ENCODE peak calls at places on chromosomes 13 and 19, in four cellular contexts. One of them, this sample, is unnamed.

GRCh38 chr13:65914707-65915106 is 1315.4 kb downstream of the PCDH9 start:
- DNase-seq in uterus: no peak
- DNase-seq in cardiac fibroblast: peak
- DNase-seq in thoracic aorta: no peak
- DNase-seq in this sample: peak

GRCh38 chr13:92716749-92717148 is 509.9 kb upstream of the GPC6 start:
- DNase-seq in uterus: no peak
- DNase-seq in cardiac fibroblast: peak
- DNase-seq in thoracic aorta: no peak
- DNase-seq in this sample: peak

GRCh38 chr19:51146751-51147150 is 4.7 kb downstream of the SIGLEC7 start:
- DNase-seq in uterus: no peak
- DNase-seq in cardiac fibroblast: no peak
- DNase-seq in thoracic aorta: no peak
- DNase-seq in this sample: no peak

GRCh38 chr13:35512271-35512920 is 35.9 kb upstream of the MAB21L1 start:
- DNase-seq in uterus: peak
- DNase-seq in cardiac fibroblast: peak
- DNase-seq in thoracic aorta: no peak
- DNase-seq in this sample: peak

GRCh38 chr19:9165256-9165655 is 13.5 kb upstream of the OR7D2 start:
- DNase-seq in uterus: no peak
- DNase-seq in cardiac fibroblast: peak
- DNase-seq in thoracic aorta: no peak
- DNase-seq in this sample: peak

GRCh38 chr13:29522044-29522685 is 73.3 kb downstream of the SLC7A1 start:
- DNase-seq in uterus: peak
- DNase-seq in cardiac fibroblast: peak
- DNase-seq in thoracic aorta: peak
- DNase-seq in this sample: peak

GRCh38 chr13:29165216-29165615 is 345.1 kb downstream of the MTUS2 start:
- DNase-seq in uterus: no peak
- DNase-seq in cardiac fibroblast: no peak
- DNase-seq in thoracic aorta: no peak
- DNase-seq in this sample: peak

GRCh38 chr13:19153782-19154450 is 27.7 kb downstream of the TUBA3C start:
- DNase-seq in uterus: no peak
- DNase-seq in cardiac fibroblast: no peak
- DNase-seq in thoracic aorta: no peak
- DNase-seq in this sample: no peak

GRCh38 chr19:32809754-32810153 is 59.8 kb downstream of the SLC7A9 start:
- DNase-seq in uterus: no peak
- DNase-seq in cardiac fibroblast: no peak
- DNase-seq in thoracic aorta: no peak
- DNase-seq in this sample: peak

GRCh38 chr13:40197049-40197448 is 469.4 kb downstream of the FOXO1 start:
- DNase-seq in uterus: no peak
- DNase-seq in cardiac fibroblast: no peak
- DNase-seq in thoracic aorta: no peak
- DNase-seq in this sample: no peak

DNA sequence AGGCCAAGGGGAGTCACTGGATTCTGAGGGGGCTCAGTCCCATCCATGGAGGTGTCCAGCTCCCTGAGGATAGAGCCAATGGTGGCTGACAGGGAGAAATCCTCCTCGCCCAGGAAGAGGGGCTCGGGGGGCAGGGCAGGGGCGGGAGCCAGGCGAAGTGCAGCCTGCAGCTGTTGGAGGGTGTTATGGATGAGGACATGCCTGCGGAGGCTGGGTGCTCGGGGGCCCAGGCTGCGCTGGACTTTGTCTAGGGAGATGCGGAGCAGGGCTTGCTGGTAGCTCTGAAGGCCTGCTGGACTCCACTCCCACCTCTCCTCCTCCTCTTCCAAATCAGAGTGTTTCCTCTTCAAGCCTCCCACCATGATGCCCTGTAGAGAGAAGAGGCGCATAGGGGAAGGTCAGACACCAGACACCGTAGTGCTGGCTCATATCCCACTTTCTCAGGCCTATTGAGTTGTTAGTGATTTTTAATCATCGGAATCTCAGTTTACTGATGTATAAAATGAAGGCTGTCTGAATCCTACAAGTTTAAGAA is 2.3 kb downstream of the SERTAD3 start:
- DNase-seq in uterus: no peak
- DNase-seq in cardiac fibroblast: no peak
- DNase-seq in thoracic aorta: no peak
- DNase-seq in this sample: no peak
- H3K4me3 ChIP-seq in uterus: no peak
- H3K4me3 ChIP-seq in cardiac fibroblast: no peak
- H3K4me3 ChIP-seq in thoracic aorta: no peak
- H3K4me3 ChIP-seq in this sample: peak

GRCh38 chr13:79407349-79407979 is 1.4 kb upstream of the RBM26 start:
- DNase-seq in uterus: no peak
- DNase-seq in cardiac fibroblast: no peak
- DNase-seq in thoracic aorta: no peak
- DNase-seq in this sample: no peak
- H3K4me3 ChIP-seq in uterus: no peak
- H3K4me3 ChIP-seq in cardiac fibroblast: no peak
- H3K4me3 ChIP-seq in thoracic aorta: no peak
- H3K4me3 ChIP-seq in this sample: no peak

DNA sequence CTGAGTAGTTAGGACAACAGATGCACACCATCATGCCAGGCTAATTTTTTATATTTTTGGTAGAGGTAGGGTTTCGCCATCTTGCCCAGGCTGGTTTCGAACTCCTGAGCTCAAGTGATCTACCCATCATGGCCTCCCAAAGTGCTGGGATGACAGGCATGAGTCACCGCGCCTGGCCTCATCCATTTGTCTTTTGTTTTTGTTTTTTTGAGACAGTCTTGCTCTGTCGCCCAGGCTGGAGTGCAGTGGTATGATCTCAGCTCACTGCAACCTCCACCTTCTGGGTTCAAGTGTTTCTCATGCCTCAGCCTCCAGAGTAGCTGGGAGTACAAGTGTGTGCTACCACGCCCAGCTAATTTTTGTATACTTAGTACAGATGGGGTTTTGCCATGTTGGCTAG is 57.0 kb downstream of the DNM2 start:
- DNase-seq in uterus: no peak
- DNase-seq in cardiac fibroblast: no peak
- DNase-seq in thoracic aorta: no peak
- DNase-seq in this sample: no peak
- H3K4me3 ChIP-seq in uterus: no peak
- H3K4me3 ChIP-seq in cardiac fibroblast: no peak
- H3K4me3 ChIP-seq in thoracic aorta: no peak
- H3K4me3 ChIP-seq in this sample: no peak

DNA sequence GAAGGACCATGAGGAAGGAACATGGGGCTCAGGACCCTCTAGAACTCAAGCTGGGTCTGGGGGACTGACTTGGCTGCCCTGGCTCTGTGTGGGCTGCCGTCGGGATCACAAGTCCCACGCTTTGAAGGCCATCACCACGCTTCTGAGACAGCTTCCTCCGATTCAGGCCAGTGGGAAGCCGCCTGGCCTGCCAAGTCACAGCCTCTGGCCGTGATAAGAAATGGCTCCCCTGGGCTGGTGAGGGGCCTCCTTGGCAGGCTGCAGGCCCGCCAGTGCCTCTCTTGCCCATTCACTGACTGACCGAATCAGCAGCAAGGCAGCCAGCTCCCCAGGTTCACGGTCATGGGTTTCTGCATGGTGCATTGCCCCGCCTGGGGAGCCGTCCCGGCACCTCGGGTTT is 48.8 kb downstream of the COMP start:
- DNase-seq in uterus: no peak
- DNase-seq in cardiac fibroblast: no peak
- DNase-seq in thoracic aorta: no peak
- DNase-seq in this sample: no peak
- H3K4me3 ChIP-seq in uterus: no peak
- H3K4me3 ChIP-seq in cardiac fibroblast: no peak
- H3K4me3 ChIP-seq in thoracic aorta: no peak
- H3K4me3 ChIP-seq in this sample: no peak

GRCh38 chr13:33015275-33015674 is 948 bp upstream of the KL start:
- DNase-seq in uterus: peak
- DNase-seq in cardiac fibroblast: no peak
- DNase-seq in thoracic aorta: no peak
- DNase-seq in this sample: no peak

GRCh38 chr13:33018886-33019285 is 2.7 kb downstream of the KL start:
- DNase-seq in uterus: no peak
- DNase-seq in cardiac fibroblast: no peak
- DNase-seq in thoracic aorta: no peak
- DNase-seq in this sample: no peak

GRCh38 chr13:33015791-33016323 is 366 bp upstream of the KL start:
- DNase-seq in uterus: peak
- DNase-seq in cardiac fibroblast: no peak
- DNase-seq in thoracic aorta: no peak
- DNase-seq in this sample: no peak

GRCh38 chr13:33017410-33017929 is 1.2 kb downstream of the KL start:
- DNase-seq in uterus: peak
- DNase-seq in cardiac fibroblast: peak
- DNase-seq in thoracic aorta: no peak
- DNase-seq in this sample: peak

GRCh38 chr13:33016414-33017409 is at the start of gene KL:
- DNase-seq in uterus: no peak
- DNase-seq in cardiac fibroblast: no peak
- DNase-seq in thoracic aorta: no peak
- DNase-seq in this sample: no peak
- H3K4me3 ChIP-seq in uterus: peak
- H3K4me3 ChIP-seq in cardiac fibroblast: peak
- H3K4me3 ChIP-seq in thoracic aorta: peak
- H3K4me3 ChIP-seq in this sample: peak

DNA sequence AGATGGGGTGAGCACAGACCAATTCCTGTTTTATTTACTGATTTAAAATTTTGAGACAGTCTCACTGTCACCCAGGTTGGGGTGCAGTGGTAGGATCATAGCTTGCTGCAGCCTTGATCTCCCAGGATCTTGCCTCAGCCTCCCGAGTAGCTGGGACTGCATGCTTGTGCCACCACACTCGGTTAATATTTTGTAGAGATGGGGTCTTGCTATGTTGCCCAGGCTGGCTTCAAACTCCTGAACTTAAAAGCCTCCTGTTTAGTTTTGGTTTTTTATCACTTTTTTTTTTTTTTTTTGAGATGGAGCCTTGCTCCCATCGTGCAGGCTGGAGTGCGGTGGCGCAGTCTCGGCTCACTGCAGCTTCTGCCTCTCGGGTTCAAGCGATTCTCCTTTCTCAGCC is 4.7 kb downstream of the UBA52 start:
- DNase-seq in uterus: no peak
- DNase-seq in cardiac fibroblast: no peak
- DNase-seq in thoracic aorta: no peak
- DNase-seq in this sample: no peak
- H3K4me3 ChIP-seq in uterus: no peak
- H3K4me3 ChIP-seq in cardiac fibroblast: no peak
- H3K4me3 ChIP-seq in thoracic aorta: no peak
- H3K4me3 ChIP-seq in this sample: no peak